ENCODE peak calls at places on chromosomes 2 and 18, in four cellular contexts. B is H9, V is mesendoderm, J is H1. U is an unnamed sample.

GRCh38 chr2:219002395-219003266 is 9.4 kb upstream of the CRYBA2 start:
- DNase-seq in B (peak; percentile 92), V (peak; percentile 87), J (no peak), U (no peak)

GRCh38 chr18:48949051-48949605 is 1.6 kb downstream of the SMAD7 start:
- DNase-seq in B (no peak), V (no peak), J (no peak), U (no peak)

GRCh38 chr18:11089931-11090715 is 59.2 kb downstream of the PIEZO2 start:
- DNase-seq in B (no peak), V (no peak), J (no peak), U (no peak)

GRCh38 chr2:133461484-133461883 is 106.8 kb downstream of the NCKAP5 start:
- DNase-seq in B (no peak), V (no peak), J (no peak), U (no peak)

GRCh38 chr2:70084973-70085710 is 2.1 kb upstream of the PCBP1 start:
- DNase-seq in B (peak; percentile 96), V (peak; percentile 86), J (peak; percentile 92), U (no peak)

GRCh38 chr18:8507881-8508280 is 101.4 kb upstream of the RAB12 start:
- DNase-seq in B (no peak), V (no peak), J (no peak), U (peak; percentile 21)

GRCh38 chr2:67479256-67479655 is 82.1 kb downstream of the ETAA1 start:
- DNase-seq in B (no peak), V (no peak), J (no peak), U (no peak)

GRCh38 chr18:10524507-10525425 is 1.1 kb upstream of the NAPG start:
- DNase-seq in B (no peak), V (no peak), J (no peak), U (peak; percentile 50)

GRCh38 chr18:49155857-49156256 is 205.1 kb upstream of the SMAD7 start:
- DNase-seq in B (no peak), V (no peak), J (no peak), U (no peak)

GRCh38 chr2:11073791-11074190 is 81.5 kb upstream of the SLC66A3 start:
- DNase-seq in B (no peak), V (no peak), J (no peak), U (peak; percentile 74)

GRCh38 chr2:20106746-20107145 is 55.3 kb upstream of the LAPTM4A start:
- DNase-seq in B (peak; percentile 89), V (peak; percentile 78), J (peak; percentile 21), U (no peak)

GRCh38 chr2:162768646-162769045 is 69.9 kb downstream of the KCNH7 start:
- DNase-seq in B (no peak), V (peak; percentile 41), J (no peak), U (no peak)

GRCh38 chr18:1075310-1075709 is 170.6 kb downstream of the ADCYAP1 start:
- DNase-seq in B (no peak), V (no peak), J (no peak), U (no peak)

GRCh38 chr2:178579006-178579405 is 98.7 kb downstream of the PLEKHA3 start:
- DNase-seq in B (no peak), V (no peak), J (no peak), U (peak; percentile 62)

GRCh38 chr18:62637807-62638687 is 77.3 kb upstream of the PHLPP1 start:
- DNase-seq in B (peak; percentile 66), V (peak; percentile 62), J (peak; percentile 23), U (peak; percentile 6)

GRCh38 chr2:195732569-195732968 is 75.5 kb downstream of the SLC39A10 start:
- DNase-seq in B (no peak), V (no peak), J (no peak), U (peak; percentile 10)

GRCh38 chr2:30491225-30491624 is 44.2 kb downstream of the LCLAT1 start:
- DNase-seq in B (no peak), V (no peak), J (no peak), U (no peak)

GRCh38 chr18:78518805-78519204 is 460.8 kb upstream of the SALL3 start:
- DNase-seq in B (peak; percentile 20), V (no peak), J (no peak), U (no peak)

GRCh38 chr2:60294901-60295590 is 258.4 kb downstream of the BCL11A start:
- DNase-seq in B (peak; percentile 33), V (no peak), J (no peak), U (no peak)

GRCh38 chr18:30925795-30926194 is 116.7 kb downstream of the DSC3 start:
- DNase-seq in B (no peak), V (peak; percentile 24), J (no peak), U (no peak)

GRCh38 chr18:59393381-59393780 is 34.3 kb upstream of the LMAN1 start:
- DNase-seq in B (no peak), V (no peak), J (no peak), U (no peak)

GRCh38 chr2:85135066-85135914 is 2.1 kb downstream of the TCF7L1 start:
- DNase-seq in B (peak; percentile 91), V (peak; percentile 89), J (peak; percentile 89), U (no peak)

GRCh38 chr2:9573013-9573708 is 17.5 kb upstream of the ADAM17 start:
- DNase-seq in B (no peak), V (peak; percentile 43), J (no peak), U (peak; percentile 65)

GRCh38 chr2:182949572-182950189 is 83.2 kb upstream of the FRZB start:
- DNase-seq in B (no peak), V (peak; percentile 82), J (no peak), U (peak; percentile 30)

DNA sequence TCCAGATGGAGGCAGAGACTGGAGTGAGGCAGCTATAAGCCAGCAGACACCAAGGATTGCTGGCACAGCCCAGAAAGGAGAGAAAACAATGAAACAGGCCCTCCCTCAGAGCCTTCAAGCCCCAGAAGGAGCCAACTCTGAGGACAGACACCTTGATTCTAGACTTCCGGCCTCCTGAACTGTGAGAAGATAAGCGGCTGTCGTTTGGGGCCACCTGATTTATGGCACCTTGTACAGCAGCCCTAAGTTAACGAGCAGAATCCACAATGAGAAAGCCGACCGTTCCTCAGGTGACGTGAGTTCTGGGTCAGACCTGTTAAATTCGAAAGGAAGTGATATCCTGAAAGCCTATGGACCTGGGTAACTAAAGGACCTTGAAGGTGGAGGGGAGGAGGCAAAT is 7.3 kb upstream of the CNDP2 start:
- DNase-seq in B (no peak), V (no peak), J (no peak), U (no peak)
- H3K56ac ChIP-seq in B (no peak overlapping the region), V (no peak overlapping the region), J (no peak overlapping the region), U (no peak overlapping the region)

DNA sequence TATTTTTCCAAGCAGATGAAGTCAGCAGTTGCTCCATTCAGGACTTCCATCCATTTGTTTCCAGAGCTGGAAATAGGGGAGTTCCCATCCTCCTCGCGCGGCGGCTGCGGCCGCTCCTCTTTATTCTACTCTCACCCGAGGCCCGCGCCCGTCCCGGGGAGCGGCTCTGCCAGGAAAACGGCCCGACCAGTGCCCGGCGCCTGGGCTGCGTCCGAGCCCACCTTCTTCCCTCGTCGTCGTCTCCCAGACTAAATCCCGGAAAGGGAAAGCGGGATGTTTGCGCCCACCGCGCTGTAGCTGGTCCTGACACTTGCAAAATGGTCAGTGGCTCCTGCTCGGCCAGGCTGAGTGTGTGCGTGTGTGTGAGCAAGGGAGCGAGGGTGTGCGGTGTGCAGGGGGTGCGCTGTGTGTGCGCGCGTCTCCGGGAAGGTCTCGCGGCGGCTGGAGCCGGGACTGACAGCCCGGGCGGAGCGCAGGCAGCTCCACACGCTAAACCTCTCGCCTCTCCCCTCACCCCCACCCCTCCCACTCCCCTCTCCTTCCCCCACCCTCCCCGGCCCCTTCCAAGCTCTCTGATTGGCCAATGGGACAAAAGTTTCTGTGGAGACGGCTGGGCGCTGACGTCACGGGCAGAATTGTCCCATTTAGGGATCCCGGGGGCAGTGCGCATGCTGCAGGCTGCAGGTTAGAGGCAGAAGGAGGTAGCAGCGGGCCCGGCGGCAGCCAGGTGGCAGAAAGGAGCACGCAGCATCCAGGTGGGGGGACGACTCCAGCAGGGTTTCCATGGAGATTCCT is at the start of gene NOL4:
- DNase-seq in B (peak; percentile 99), V (peak; percentile 99), J (peak; percentile 98), U (no peak)
- H3K4ac ChIP-seq in B (no peak within 1 kb of the TSS), V (no peak within 1 kb of the TSS), J (no peak within 1 kb of the TSS), U (no peak within 1 kb of the TSS)

GRCh38 chr18:22309191-22309590 is 108.5 kb downstream of the CTAGE1 start:
- DNase-seq in B (no peak), V (no peak), J (no peak), U (peak; percentile 85)

GRCh38 chr18:22318745-22319407 is 98.8 kb downstream of the CTAGE1 start:
- DNase-seq in B (no peak), V (no peak), J (no peak), U (peak; percentile 60)

GRCh38 chr18:22311301-22311700 is 106.4 kb downstream of the CTAGE1 start:
- DNase-seq in B (no peak), V (no peak), J (no peak), U (peak; percentile 83)

GRCh38 chr18:22314001-22314400 is 103.7 kb downstream of the CTAGE1 start:
- DNase-seq in B (no peak), V (no peak), J (no peak), U (peak; percentile 83)

GRCh38 chr18:22314406-22314805 is 103.3 kb downstream of the CTAGE1 start:
- DNase-seq in B (no peak), V (peak; percentile 51), J (no peak), U (peak; percentile 97)
- H3K56ac ChIP-seq in B (no peak overlapping the region), V (no peak overlapping the region), J (no peak overlapping the region), U (peak overlapping the region; percentile 23)

GRCh38 chr2:62705007-62705829 is at the start of gene EHBP1:
- DNase-seq in B (peak; percentile 98), V (peak; percentile 100), J (peak; percentile 97), U (peak; percentile 100)
- H3K4ac ChIP-seq in B (no peak within 1 kb of the TSS), V (no peak within 1 kb of the TSS), J (no peak within 1 kb of the TSS), U (peak within 1 kb of the TSS; percentile 88)

DNA sequence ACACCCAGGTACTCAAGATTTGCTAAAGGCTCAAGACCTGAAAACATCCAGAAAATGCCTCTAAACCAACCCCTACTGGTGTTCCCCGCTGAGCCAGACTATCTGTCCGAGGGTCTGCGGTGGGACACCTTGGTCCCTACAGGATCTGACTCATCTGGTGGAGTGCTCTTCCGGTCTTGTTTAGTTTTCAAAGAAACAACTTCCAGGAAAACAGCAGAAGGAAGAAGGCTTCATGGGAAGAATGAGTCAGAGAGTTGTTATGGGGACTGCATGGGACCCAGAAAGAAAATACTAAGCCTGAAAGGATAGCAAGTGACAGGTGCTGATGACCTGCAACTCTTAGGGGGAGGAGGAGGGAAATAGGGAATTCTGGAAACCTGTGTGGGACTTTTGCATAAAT is 41.3 kb downstream of the ZFP36L2 start:
- DNase-seq in B (no peak), V (peak; percentile 67), J (no peak), U (peak; percentile 21)
- H3K56ac ChIP-seq in B (no peak overlapping the region), V (no peak overlapping the region), J (no peak overlapping the region), U (no peak overlapping the region)

U was measured in IMR-90.